ENCODE peak calls at places on chromosome 9, in four cellular contexts. Q is upper lobe of right lung, D is psoas muscle, O is endodermal cell. N is an unnamed sample.
A peak's percentile ranks its signal among the peaks of the same experiment; 100 is the strongest.

GRCh38 chr9:12699529-12699928 is 6.3 kb downstream of the TYRP1 start:
- DNase-seq in Q (no peak), D (no peak), O (no peak), N (no peak)

GRCh38 chr9:72396247-72397091 is 31.5 kb upstream of the ZFAND5 start:
- DNase-seq in Q (no peak), D (no peak), O (no peak), N (no peak)

GRCh38 chr9:81002242-81002641 is 687.1 kb downstream of the TLE1 start:
- DNase-seq in Q (no peak), D (no peak), O (peak; percentile 50), N (peak; percentile 22)

GRCh38 chr9:34796924-34797323 is 87.0 kb upstream of the CCL21 start:
- DNase-seq in Q (no peak), D (no peak), O (peak; percentile 74), N (no peak)

GRCh38 chr9:121981118-121981883 is 111.8 kb downstream of the TTLL11 start:
- DNase-seq in Q (no peak), D (no peak), O (no peak), N (no peak)

GRCh38 chr9:90002299-90003045 is 397.7 kb downstream of the GADD45G start:
- DNase-seq in Q (no peak), D (no peak), O (no peak), N (no peak)

GRCh38 chr9:132787748-132788159 is 90.3 kb downstream of the AK8 start:
- DNase-seq in Q (no peak), D (no peak), O (no peak), N (no peak)

GRCh38 chr9:117546894-117547293 is 132.0 kb upstream of the ASTN2 start:
- DNase-seq in Q (no peak), D (no peak), O (peak; percentile 54), N (no peak)

GRCh38 chr9:114155263-114155966 is at the start of gene COL27A1:
- DNase-seq in Q (peak; percentile 91), D (peak; percentile 86), O (peak; percentile 97), N (peak; percentile 71)

GRCh38 chr9:107587175-107587963 is 97.8 kb upstream of the KLF4 start:
- DNase-seq in Q (peak; percentile 72), D (peak; percentile 22), O (no peak), N (no peak)

GRCh38 chr9:78261403-78262001 is 25.6 kb downstream of the CEP78 start:
- DNase-seq in Q (no peak), D (no peak), O (no peak), N (no peak)

GRCh38 chr9:37100317-37100716 is 20.1 kb upstream of the ZCCHC7 start:
- DNase-seq in Q (no peak), D (no peak), O (peak; percentile 61), N (no peak)

GRCh38 chr9:80074439-80074838 is 502.7 kb downstream of the TLE4 start:
- DNase-seq in Q (no peak), D (no peak), O (no peak), N (no peak)

GRCh38 chr9:123084256-123084655 is 50.8 kb downstream of the GPR21 start:
- DNase-seq in Q (no peak), D (no peak), O (no peak), N (no peak)
- H3K27ac ChIP-seq in Q (no peak overlapping the region), D (no peak overlapping the region), O (no peak overlapping the region), N (no peak overlapping the region)

DNA sequence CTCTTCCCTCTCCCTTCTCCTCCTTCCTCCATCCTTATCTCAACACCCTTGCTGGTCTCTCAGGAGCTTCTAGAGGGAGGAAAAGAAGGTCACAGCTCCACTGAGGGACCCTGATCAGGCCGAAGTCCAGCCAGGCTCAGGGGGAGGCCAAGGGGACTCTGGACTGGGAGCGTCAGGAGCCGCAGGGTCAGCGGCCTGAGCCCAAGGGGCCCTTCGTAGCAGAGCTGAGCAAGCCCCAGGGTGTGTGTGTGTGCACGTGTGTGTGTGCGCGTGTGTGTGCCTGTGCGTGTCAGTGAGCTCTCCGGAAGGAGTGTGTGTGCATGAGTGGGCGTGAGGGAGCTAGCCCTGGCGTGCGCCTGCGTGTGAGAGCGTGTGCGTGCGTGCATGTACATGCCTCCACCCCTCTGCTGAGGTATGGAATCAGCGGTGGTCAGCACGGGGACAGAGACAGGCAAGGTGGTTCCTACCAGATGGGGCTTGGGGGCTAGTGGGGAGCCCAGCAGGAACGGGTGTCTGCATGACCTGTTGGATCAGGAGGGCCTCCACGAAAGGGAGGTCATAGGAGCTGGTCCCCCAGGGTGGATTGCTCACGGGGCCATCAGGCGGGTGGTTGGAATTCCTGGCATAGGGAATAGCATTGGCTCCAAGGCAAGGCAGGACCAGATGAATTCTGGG is 10.0 kb upstream of the AGPAT2 start:
- DNase-seq in Q (peak; percentile 69), D (no peak), O (no peak), N (no peak)
- H3K4me1 ChIP-seq in Q (peaks cover 33% of the 10 kb centered on the region), D (peaks cover 9% of the 10 kb centered on the region), O (no peaks in the 10 kb centered on the region), N (peaks cover 7% of the 10 kb centered on the region)

GRCh38 chr9:94913550-94913949 is 187.1 kb downstream of the AOPEP start:
- DNase-seq in Q (no peak), D (no peak), O (peak; percentile 24), N (no peak)
- H3K4me3 ChIP-seq in Q (no peak overlapping the region), D (no peak overlapping the region), O (no peak overlapping the region), N (no peak overlapping the region)

GRCh38 chr9:69172895-69173294 is 1.2 kb upstream of the TJP2 start:
- DNase-seq in Q (no peak), D (no peak), O (no peak), N (no peak)
- H3K27ac ChIP-seq in Q (no peak overlapping the region), D (peak overlapping the region; percentile 95), O (no peak overlapping the region), N (no peak overlapping the region)

GRCh38 chr9:127837346-127837745 is 17.1 kb downstream of the ENG start:
- DNase-seq in Q (no peak), D (no peak), O (no peak), N (no peak)
- H3K4me1 ChIP-seq in Q (peaks cover 75% of the 10 kb centered on the region), D (peaks cover 23% of the 10 kb centered on the region), O (no peaks in the 10 kb centered on the region), N (no peaks in the 10 kb centered on the region)

DNA sequence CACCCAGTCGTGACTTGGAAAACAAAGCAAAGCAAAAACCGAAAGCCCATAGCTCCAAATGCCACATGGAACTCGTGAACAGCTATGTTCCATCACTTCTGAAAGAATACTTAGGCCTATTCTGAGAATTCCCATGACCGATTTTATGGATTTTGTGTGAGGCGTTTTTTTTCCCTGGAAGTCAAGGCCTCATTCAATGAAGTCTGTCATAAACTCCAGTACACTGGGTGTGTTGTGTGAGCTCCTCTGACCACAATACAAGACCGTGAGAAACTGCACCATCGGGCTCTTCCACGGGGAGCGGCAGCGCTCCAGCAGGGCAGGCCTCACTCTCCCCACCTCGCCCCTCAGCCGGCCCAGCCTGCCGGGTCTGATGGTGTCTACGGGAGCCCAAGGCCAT is 209.5 kb downstream of the FANCC start:
- DNase-seq in Q (peak; percentile 31), D (no peak), O (no peak), N (no peak)
- H3K4me3 ChIP-seq in Q (no peak overlapping the region), D (no peak overlapping the region), O (no peak overlapping the region), N (no peak overlapping the region)

GRCh38 chr9:128298535-128299482 is 22.7 kb downstream of the SWI5 start:
- DNase-seq in Q (no peak), D (no peak), O (no peak), N (no peak)
- H3K27ac ChIP-seq in Q (no peak overlapping the region), D (no peak overlapping the region), O (no peak overlapping the region), N (no peak overlapping the region)